ENCODE peak calls at places on chromosomes 7 and 10, in five cellular contexts. O, Z, E, G and M are unnamed samples.

GRCh38 chr10:92699518-92700272 is 9.9 kb downstream of the HHEX start:
- DNase-seq in O (peak; percentile 48), Z (peak; percentile 28), E (no peak), G (peak; percentile 65), M (no peak)

GRCh38 chr7:138493535-138493934 is 33.5 kb downstream of the TRIM24 start:
- DNase-seq in O (no peak), Z (no peak), E (no peak), G (no peak), M (no peak)

GRCh38 chr7:102042016-102042656 is 224.7 kb downstream of the CUX1 start:
- DNase-seq in O (no peak), Z (no peak), E (peak; percentile 60), G (no peak), M (no peak)

GRCh38 chr10:55449981-55450380 is 649.0 kb upstream of the PCDH15 start:
- DNase-seq in O (no peak), Z (no peak), E (no peak), G (no peak), M (no peak)

GRCh38 chr7:25857376-25858067 is 294.5 kb upstream of the NFE2L3 start:
- DNase-seq in O (no peak), Z (peak; percentile 49), E (peak; percentile 84), G (no peak), M (no peak)

GRCh38 chr7:159139639-159140038 is 5.0 kb downstream of the VIPR2 start:
- DNase-seq in O (peak; percentile 10), Z (no peak), E (no peak), G (no peak), M (no peak)

GRCh38 chr10:693506-693905 is 4.0 kb upstream of the DIP2C start:
- DNase-seq in O (no peak), Z (no peak), E (no peak), G (no peak), M (no peak)

GRCh38 chr7:49127359-49127848 is 203.1 kb downstream of the CDC14C start:
- DNase-seq in O (no peak), Z (no peak), E (no peak), G (no peak), M (no peak)

GRCh38 chr7:153190452-153190851 is 430.9 kb downstream of the ACTR3B start:
- DNase-seq in O (no peak), Z (peak; percentile 49), E (no peak), G (no peak), M (no peak)

GRCh38 chr7:46527360-46527759 is 606.3 kb upstream of the IGFBP3 start:
- DNase-seq in O (no peak), Z (no peak), E (no peak), G (no peak), M (no peak)

GRCh38 chr10:130854151-130854550 is 457.4 kb downstream of the TCERG1L start:
- DNase-seq in O (no peak), Z (no peak), E (no peak), G (no peak), M (no peak)

GRCh38 chr7:105831824-105832535 is 44.4 kb downstream of the ATXN7L1 start:
- DNase-seq in O (no peak), Z (no peak), E (peak; percentile 47), G (no peak), M (no peak)

GRCh38 chr7:84529480-84530205 is 335.1 kb upstream of the SEMA3A start:
- DNase-seq in O (no peak), Z (no peak), E (peak; percentile 68), G (no peak), M (peak; percentile 55)

GRCh38 chr7:150923191-150923590 is 54.9 kb downstream of the KCNH2 start:
- DNase-seq in O (no peak), Z (no peak), E (no peak), G (no peak), M (no peak)

GRCh38 chr10:98456688-98457482 is 10.2 kb upstream of the HPS1 start:
- DNase-seq in O (no peak), Z (no peak), E (no peak), G (no peak), M (no peak)

GRCh38 chr7:12637819-12638592 is 49.4 kb upstream of the ARL4A start:
- DNase-seq in O (no peak), Z (peak; percentile 14), E (no peak), G (no peak), M (no peak)
- H3K4me3 ChIP-seq in O (no peak overlapping the region), Z (no peak overlapping the region), E (no peak overlapping the region), G (no peak overlapping the region), M (no peak overlapping the region)

GRCh38 chr10:35225204-35225603 is 98.6 kb downstream of the CREM start:
- DNase-seq in O (no peak), Z (no peak), E (no peak), G (no peak), M (no peak)

GRCh38 chr10:35226507-35226906 is 99.9 kb downstream of the CREM start:
- DNase-seq in O (no peak), Z (peak; percentile 25), E (no peak), G (no peak), M (no peak)

GRCh38 chr10:35224045-35224740 is 97.5 kb downstream of the CREM start:
- DNase-seq in O (no peak), Z (no peak), E (no peak), G (no peak), M (no peak)

GRCh38 chr10:35219906-35220890 is 93.6 kb downstream of the CREM start:
- DNase-seq in O (no peak), Z (no peak), E (no peak), G (no peak), M (no peak)

DNA sequence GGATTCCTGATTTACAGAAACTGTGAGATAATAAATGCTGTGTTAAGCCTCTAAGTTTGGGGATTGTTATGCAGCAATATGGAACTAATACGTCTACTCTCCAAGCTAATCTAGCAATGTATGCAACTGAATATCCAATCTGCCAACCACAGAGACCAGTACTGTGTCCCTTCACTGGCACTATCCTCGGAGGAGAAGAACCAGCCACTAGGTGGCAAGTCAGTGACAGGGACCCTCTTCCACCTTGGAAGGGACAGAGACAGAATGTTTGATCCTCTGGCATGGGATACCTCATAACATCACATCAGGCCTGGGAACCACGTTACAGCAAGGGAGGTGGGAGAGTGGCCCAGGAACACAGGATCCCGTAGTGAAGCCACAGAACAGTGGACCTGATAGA is 96.4 kb downstream of the CREM start:
- DNase-seq in O (no peak), Z (no peak), E (no peak), G (no peak), M (no peak)
- TF ChIP-seq CTCF in O (no peak), Z (no peak), E (no peak), G (no peak), M (peak; percentile 13)

GRCh38 chr7:98598846-98599615 is 18.1 kb upstream of the NPTX2 start:
- DNase-seq in O (no peak), Z (no peak), E (no peak), G (no peak), M (no peak)

GRCh38 chr7:98591926-98592325 is 25.2 kb upstream of the NPTX2 start:
- DNase-seq in O (no peak), Z (no peak), E (no peak), G (no peak), M (no peak)

GRCh38 chr7:98594348-98594747 is 22.7 kb upstream of the NPTX2 start:
- DNase-seq in O (no peak), Z (no peak), E (no peak), G (no peak), M (no peak)

GRCh38 chr7:98599886-98600285 is 17.2 kb upstream of the NPTX2 start:
- DNase-seq in O (no peak), Z (no peak), E (no peak), G (no peak), M (no peak)

DNA sequence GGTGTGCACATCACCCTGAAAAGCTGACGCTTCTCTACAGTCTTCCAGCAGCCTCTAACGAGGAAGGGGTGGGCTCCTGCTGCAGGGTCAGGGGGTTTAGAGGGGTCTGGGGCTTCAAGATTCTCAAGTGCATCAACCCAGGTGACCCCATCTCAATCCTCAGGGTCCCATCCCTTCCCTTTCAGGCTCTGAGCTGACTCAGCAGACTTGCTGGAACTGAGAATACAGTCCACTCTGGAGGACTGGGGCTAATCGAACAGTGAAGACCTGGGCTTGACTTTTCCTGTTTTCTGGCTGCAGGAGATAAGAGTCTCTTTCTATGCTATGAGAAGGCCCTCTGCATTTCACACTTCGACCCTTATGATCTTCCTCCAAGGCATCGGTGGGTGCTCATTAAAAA is 22.3 kb upstream of the NPTX2 start:
- DNase-seq in O (no peak), Z (no peak), E (no peak), G (no peak), M (no peak)
- H3K4me3 ChIP-seq in O (no peak overlapping the region), Z (no peak overlapping the region), E (no peak overlapping the region), G (no peak overlapping the region), M (no peak overlapping the region)

DNA sequence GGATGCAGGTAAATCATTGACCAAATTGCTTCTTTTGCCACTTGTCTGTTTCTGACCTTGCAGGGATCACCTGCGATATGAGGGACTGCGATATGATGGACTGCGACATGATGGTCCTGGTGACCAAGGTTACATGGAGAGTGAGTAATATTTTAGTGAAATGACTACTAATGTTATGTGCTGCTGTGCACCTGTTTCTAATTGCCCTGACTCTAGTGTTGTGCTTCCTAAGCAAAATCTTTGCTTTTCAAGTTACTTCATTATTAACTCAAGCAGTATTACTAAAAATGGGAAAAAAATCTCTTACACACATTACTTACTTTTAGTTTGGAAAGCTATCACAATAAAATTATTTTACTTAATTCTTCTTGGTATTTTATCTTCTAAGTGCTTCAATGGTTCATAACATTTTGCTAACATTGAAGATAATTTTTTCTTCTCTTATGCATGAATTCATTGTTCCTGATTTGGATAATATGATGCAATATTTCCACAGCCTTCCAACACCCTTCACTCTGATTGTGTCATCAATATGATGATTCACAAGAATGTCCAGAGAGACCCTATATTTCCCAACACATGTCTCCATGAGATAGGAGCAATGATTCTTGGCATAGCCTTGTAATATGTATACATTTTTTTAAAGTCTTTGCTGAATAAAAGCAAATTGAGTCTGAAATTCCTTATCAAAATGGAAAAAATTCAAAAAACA is 306.2 kb upstream of the AKR1E2 start:
- DNase-seq in O (no peak), Z (no peak), E (peak; percentile 77), G (no peak), M (no peak)
- TF ChIP-seq CTCF in O (no peak), Z (no peak), E (no peak), G (no peak), M (no peak)

DNA sequence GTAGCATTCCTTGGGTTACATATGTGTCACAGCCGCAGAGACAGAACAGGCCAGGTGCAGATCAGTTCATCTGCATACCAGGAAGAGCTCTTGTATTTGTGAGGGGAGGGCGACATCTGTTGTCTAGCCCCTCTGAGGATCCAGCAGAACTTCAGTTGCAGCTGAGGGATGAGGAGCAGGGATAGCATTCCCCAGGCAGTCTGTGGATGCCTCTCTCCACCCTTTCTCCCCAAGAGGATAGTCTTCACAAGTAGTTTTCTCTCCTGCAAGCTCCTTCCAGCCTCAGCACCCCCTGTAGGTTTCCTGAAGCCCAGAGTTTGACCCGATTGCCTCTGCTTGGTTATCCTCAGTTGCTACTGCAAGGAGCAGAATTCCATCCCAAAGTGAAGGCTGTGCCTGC is 2.6 kb downstream of the SCD start:
- DNase-seq in O (no peak), Z (no peak), E (no peak), G (no peak), M (no peak)
- H3K4me3 ChIP-seq in O (no peak overlapping the region), Z (peak overlapping the region; percentile 67), E (peak overlapping the region; percentile 91), G (no peak overlapping the region), M (peak overlapping the region; percentile 96)

DNA sequence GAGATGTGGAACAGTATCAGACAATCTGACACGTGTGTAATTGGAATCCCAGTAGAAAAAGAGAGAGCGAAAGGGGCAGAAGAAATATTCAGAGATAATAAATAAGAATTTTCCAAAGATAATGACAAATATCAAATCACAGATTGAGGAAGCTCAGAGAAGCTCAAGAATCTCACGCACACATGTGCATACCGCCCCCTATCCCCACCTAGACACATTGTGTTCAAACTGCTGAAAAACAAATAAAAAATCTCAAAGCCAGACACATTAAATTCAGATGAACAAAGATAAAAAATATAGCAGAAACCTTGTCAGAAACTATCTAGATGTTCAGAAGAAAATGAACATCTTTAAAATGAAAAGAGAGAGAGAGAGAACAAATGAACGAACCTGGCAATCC is 17.2 kb downstream of the SFR1 start:
- DNase-seq in O (no peak), Z (peak; percentile 18), E (no peak), G (no peak), M (no peak)
- TF ChIP-seq CTCF in O (no peak), Z (peak; percentile 35), E (peak; percentile 9), G (no peak), M (peak; percentile 39)